ENCODE peak calls at places on chromosomes 13 and 19, in eight cellular contexts. O is RKO; A is HEK293T; U is stimulated activated CD4-positive, alpha-beta T cell treated with anti-CD3 and anti-CD28 coated beads, Interleukin-1b, Interleukin-23, amount 100 ng/mL, for 24 hours; H is colonic mucosa; D is RPMI8226; N is activated gamma-delta T cell; L is HuH-7. P is an unnamed sample.

GRCh38 chr13:97275265-97275664 is 53.1 kb downstream of the MBNL2 start:
- DNase-seq in O (no peak), A (no peak), U (no peak), H (no peak), D (no peak), N (no peak), L (no peak), P (peak)

GRCh38 chr19:47210689-47211316 is 20.2 kb downstream of the BBC3 start:
- DNase-seq in O (peak), A (peak), U (peak), H (peak), D (peak), N (no peak), L (peak), P (peak)

GRCh38 chr19:50315773-50316448 is 13.3 kb downstream of the KCNC3 start:
- DNase-seq in O (peak), A (peak), U (no peak), H (no peak), D (no peak), N (no peak), L (no peak), P (no peak)

GRCh38 chr13:106205871-106206270 is 329.6 kb downstream of the EFNB2 start:
- DNase-seq in O (no peak), A (no peak), U (no peak), H (no peak), D (no peak), N (no peak), L (no peak), P (no peak)

GRCh38 chr13:97640236-97640635 is 206.3 kb downstream of the RAP2A start:
- DNase-seq in O (no peak), A (no peak), U (no peak), H (no peak), D (no peak), N (no peak), L (no peak), P (no peak)

GRCh38 chr13:72384879-72385278 is 342.6 kb downstream of the MZT1 start:
- DNase-seq in O (peak), A (no peak), U (no peak), H (no peak), D (no peak), N (no peak), L (no peak), P (peak)

GRCh38 chr13:35992964-35993363 is 138.2 kb downstream of the DCLK1 start:
- DNase-seq in O (no peak), A (no peak), U (no peak), H (no peak), D (no peak), N (no peak), L (no peak), P (no peak)

GRCh38 chr19:53538378-53539109 is 599 bp downstream of the ZNF331 start:
- DNase-seq in O (no peak), A (no peak), U (no peak), H (no peak), D (peak), N (no peak), L (no peak), P (no peak)

GRCh38 chr13:87122551-87122950 is 548.6 kb upstream of the SLITRK5 start:
- DNase-seq in O (peak), A (no peak), U (no peak), H (no peak), D (no peak), N (no peak), L (no peak), P (peak)

GRCh38 chr19:56350416-56351045 is 35.9 kb upstream of the ZSCAN5A start:
- DNase-seq in O (peak), A (no peak), U (peak), H (peak), D (peak), N (no peak), L (peak), P (peak)

GRCh38 chr19:32336259-32337111 is 8.9 kb upstream of the ZNF507 start:
- DNase-seq in O (no peak), A (no peak), U (no peak), H (no peak), D (no peak), N (no peak), L (peak), P (peak)

GRCh38 chr19:55341191-55342043 is 1.7 kb downstream of the KMT5C start:
- DNase-seq in O (peak), A (peak), U (peak), H (peak), D (peak), N (no peak), L (peak), P (peak)

GRCh38 chr19:6378498-6378897 is 2.8 kb upstream of the PSPN start:
- DNase-seq in O (no peak), A (no peak), U (no peak), H (no peak), D (no peak), N (no peak), L (no peak), P (no peak)

GRCh38 chr19:5935473-5936307 is 21.6 kb downstream of the CAPS start:
- DNase-seq in O (no peak), A (no peak), U (no peak), H (no peak), D (no peak), N (no peak), L (no peak), P (peak)

GRCh38 chr13:48066310-48066989 is 28.5 kb downstream of the MED4 start:
- DNase-seq in O (no peak), A (no peak), U (no peak), H (no peak), D (peak), N (no peak), L (no peak), P (peak)

GRCh38 chr19:33580026-33580644 is 41.6 kb upstream of the CHST8 start:
- DNase-seq in O (no peak), A (no peak), U (no peak), H (no peak), D (no peak), N (no peak), L (peak), P (no peak)

GRCh38 chr19:4557186-4557970 is 2.1 kb downstream of the SEMA6B start:
- DNase-seq in O (no peak), A (peak), U (no peak), H (no peak), D (peak), N (no peak), L (peak), P (no peak)

GRCh38 chr19:46422344-46422743 is 6.4 kb downstream of the PNMA8C start:
- DNase-seq in O (no peak), A (no peak), U (no peak), H (no peak), D (no peak), N (no peak), L (no peak), P (no peak)